ENCODE peak calls at places on chromosome 12, in five cellular contexts. Y, U, G, O and D are unnamed samples.

GRCh38 chr12:1612196-1612595 is 16.8 kb upstream of the WNT5B start:
- DNase-seq in U (no peak), Y (no peak), O (no peak), G (no peak), D (no peak)

GRCh38 chr12:42084522-42084921 is 60.2 kb downstream of the GXYLT1 start:
- DNase-seq in Y (no peak), U (no peak), O (no peak), G (no peak), D (no peak)

GRCh38 chr12:109542014-109542413 is 31.3 kb downstream of the MMAB start:
- DNase-seq in U (no peak), O (no peak), Y (no peak), G (no peak), D (no peak)

GRCh38 chr12:104790296-104791125 is 167.6 kb downstream of the SLC41A2 start:
- DNase-seq in Y (peak; percentile 60), G (peak; percentile 30), O (peak; percentile 64), U (peak; percentile 38), D (peak; percentile 34)

GRCh38 chr12:31578632-31579031 is 12.3 kb downstream of the DENND5B start:
- DNase-seq in U (no peak), O (no peak), Y (no peak), G (no peak), D (no peak)

GRCh38 chr12:127987199-127987901 is 279.6 kb upstream of the TMEM132C start:
- DNase-seq in G (no peak), Y (no peak), U (no peak), O (no peak), D (no peak)

GRCh38 chr12:99386907-99387306 is 260.6 kb upstream of the GARIN6 start:
- DNase-seq in U (no peak), Y (no peak), O (no peak), G (no peak), D (no peak)

GRCh38 chr12:110316861-110317260 is 35.8 kb downstream of the ATP2A2 start:
- DNase-seq in O (no peak), G (no peak), Y (no peak), U (no peak), D (peak; percentile 15)

GRCh38 chr12:122206111-122206881 is 2.8 kb downstream of the B3GNT4 start:
- DNase-seq in U (no peak), Y (no peak), O (no peak), G (no peak), D (no peak)

GRCh38 chr12:127145543-127145928 is 1121.4 kb upstream of the TMEM132C start:
- DNase-seq in Y (no peak), G (no peak), O (no peak), U (no peak), D (no peak)

GRCh38 chr12:124727922-124728321 is 135.7 kb downstream of the SCARB1 start:
- DNase-seq in G (no peak), O (no peak), U (no peak), Y (no peak), D (no peak)

GRCh38 chr12:5246196-5246595 is 185.7 kb upstream of the NTF3 start:
- DNase-seq in U (no peak), Y (no peak), G (no peak), O (no peak), D (no peak)

GRCh38 chr12:86496595-86496994 is 240.4 kb upstream of the MGAT4C start:
- DNase-seq in O (no peak), Y (no peak), G (no peak), U (no peak), D (no peak)

GRCh38 chr12:104276192-104277131 is 27.1 kb upstream of the EID3 start:
- DNase-seq in Y (no peak), O (no peak), G (no peak), U (peak; percentile 32), D (no peak)

GRCh38 chr12:79155703-79156102 is 291.1 kb downstream of the SYT1 start:
- DNase-seq in Y (no peak), O (no peak), G (no peak), U (no peak), D (no peak)

GRCh38 chr12:31603546-31604009 is 12.6 kb upstream of the DENND5B start:
- DNase-seq in O (no peak), G (peak; percentile 75), U (no peak), Y (no peak), D (peak; percentile 67)

GRCh38 chr12:46389130-46389616 is 16.6 kb upstream of the SLC38A2 start:
- DNase-seq in O (no peak), G (no peak), U (no peak), Y (no peak), D (peak; percentile 28)

GRCh38 chr12:45234134-45234865 is 18.4 kb downstream of the ANO6 start:
- DNase-seq in Y (no peak), G (no peak), O (no peak), U (no peak), D (no peak)

GRCh38 chr12:50224026-50224692 is 57.0 kb upstream of the CERS5 start:
- DNase-seq in O (no peak), Y (peak; percentile 53), U (no peak), G (no peak), D (peak; percentile 69)

DNA sequence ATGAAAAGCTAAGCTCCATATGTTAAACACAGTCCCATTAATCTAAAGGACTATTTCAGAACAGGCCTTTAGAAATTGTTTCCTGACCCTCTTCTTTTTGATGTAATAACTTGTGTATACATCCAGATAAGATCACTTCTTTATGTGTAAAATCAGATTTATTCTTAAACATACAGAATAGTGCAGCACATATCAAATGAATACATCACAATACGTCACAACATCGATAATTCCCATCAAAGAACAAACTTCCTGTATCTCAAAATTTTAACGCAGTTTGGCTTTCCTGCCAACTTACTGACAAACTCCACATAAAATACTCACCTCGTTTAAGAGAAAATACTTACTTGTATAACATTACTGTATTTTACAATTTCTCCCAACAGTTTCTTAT is 108.7 kb downstream of the ITPR2 start:
- DNase-seq in U (no peak), O (no peak), G (no peak), Y (no peak), D (no peak)
- H3K27me3 ChIP-seq in U (no peaks in the 10 kb centered on the region), O (no peaks in the 10 kb centered on the region), G (no peaks in the 10 kb centered on the region), Y (no peaks in the 10 kb centered on the region), D (no peaks in the 10 kb centered on the region)

GRCh38 chr12:89153341-89153740 is 199.0 kb downstream of the DUSP6 start:
- DNase-seq in G (no peak), U (no peak), O (no peak), Y (no peak), D (no peak)
- H3K27me3 ChIP-seq in G (no peaks in the 10 kb centered on the region), U (no peaks in the 10 kb centered on the region), O (no peaks in the 10 kb centered on the region), Y (no peaks in the 10 kb centered on the region), D (no peaks in the 10 kb centered on the region)

DNA sequence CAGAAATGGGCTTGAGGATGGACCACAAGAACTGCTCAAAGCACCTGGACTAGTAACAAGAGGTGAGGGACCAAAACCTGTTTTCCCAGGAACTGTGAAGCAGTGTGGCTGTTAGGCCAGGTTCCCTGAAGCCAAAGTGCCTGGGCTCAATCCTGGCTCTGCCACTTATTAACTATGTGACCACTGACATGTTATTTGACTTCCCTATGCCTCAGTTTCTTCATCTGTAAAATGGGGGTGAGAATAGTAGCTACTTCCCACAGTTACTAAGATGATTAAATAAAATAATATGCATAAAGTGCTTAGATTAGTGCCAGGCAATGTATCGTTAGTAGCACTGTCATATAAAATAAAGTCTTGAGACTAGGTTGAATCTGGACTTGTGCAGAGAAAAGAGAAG is 25.6 kb downstream of the SMUG1 start:
- DNase-seq in O (no peak), U (no peak), Y (no peak), G (no peak), D (no peak)
- H3K27me3 ChIP-seq in O (no peaks in the 10 kb centered on the region), U (no peaks in the 10 kb centered on the region), Y (no peaks in the 10 kb centered on the region), G (no peaks in the 10 kb centered on the region), D (no peaks in the 10 kb centered on the region)

GRCh38 chr12:34311337-34311736 is 289.0 kb downstream of the ALG10 start:
- DNase-seq in O (no peak), U (no peak), G (no peak), Y (no peak), D (no peak)
- H3K27me3 ChIP-seq in O (no peaks in the 10 kb centered on the region), U (no peaks in the 10 kb centered on the region), G (no peaks in the 10 kb centered on the region), Y (no peaks in the 10 kb centered on the region), D (no peaks in the 10 kb centered on the region)

GRCh38 chr12:132186208-132186856 is 42.1 kb downstream of the NOC4L start:
- DNase-seq in G (no peak), Y (no peak), O (no peak), U (no peak), D (no peak)
- H3K27me3 ChIP-seq in G (no peaks in the 10 kb centered on the region), Y (no peaks in the 10 kb centered on the region), O (no peaks in the 10 kb centered on the region), U (no peaks in the 10 kb centered on the region), D (no peaks in the 10 kb centered on the region)

GRCh38 chr12:93022603-93023340 is 93.7 kb upstream of the EEA1 start:
- DNase-seq in G (no peak), U (no peak), O (no peak), Y (no peak), D (no peak)
- H3K27me3 ChIP-seq in G (no peaks in the 10 kb centered on the region), U (no peaks in the 10 kb centered on the region), O (no peaks in the 10 kb centered on the region), Y (no peaks in the 10 kb centered on the region), D (no peaks in the 10 kb centered on the region)

GRCh38 chr12:117695956-117696355 is 272.8 kb downstream of the KSR2 start:
- DNase-seq in G (no peak), U (peak; percentile 21), Y (no peak), O (no peak), D (no peak)
- H3K27me3 ChIP-seq in G (no peaks in the 10 kb centered on the region), U (no peaks in the 10 kb centered on the region), Y (no peaks in the 10 kb centered on the region), O (no peaks in the 10 kb centered on the region), D (no peaks in the 10 kb centered on the region)